ENCODE peak calls at places on chromosomes 2 and 18, in six cellular contexts. C, X, A, R, Y and G are unnamed samples.
A peak's percentile ranks its signal among the peaks of the same experiment; 100 is the strongest.

GRCh38 chr18:32383040-32383819 is 87.5 kb downstream of the GAREM1 start:
- DNase-seq in C (peak; percentile 90), R (no peak), A (peak; percentile 94), Y (peak; percentile 69), X (peak; percentile 93), G (peak; percentile 98)

GRCh38 chr2:238487134-238487533 is 60.4 kb downstream of the ASB1 start:
- DNase-seq in R (no peak), Y (no peak), X (no peak), C (no peak), A (no peak), G (no peak)

GRCh38 chr2:113799375-113799774 is 42.9 kb upstream of the SLC35F5 start:
- DNase-seq in R (peak; percentile 16), A (peak; percentile 24), Y (no peak), X (no peak), C (peak; percentile 49), G (no peak)

GRCh38 chr2:85441859-85442258 is 23.3 kb downstream of the SH2D6 start:
- DNase-seq in A (no peak), C (no peak), Y (no peak), R (no peak), X (no peak), G (no peak)

GRCh38 chr18:65415167-65415566 is 335.6 kb upstream of the CDH7 start:
- DNase-seq in C (no peak), X (no peak), A (no peak), R (no peak), Y (no peak), G (no peak)

GRCh38 chr18:36692331-36692730 is 136.5 kb downstream of the TPGS2 start:
- DNase-seq in A (peak; percentile 44), Y (no peak), R (no peak), C (peak; percentile 77), X (no peak), G (no peak)

GRCh38 chr18:70276416-70277145 is 12.3 kb upstream of the SOCS6 start:
- DNase-seq in C (no peak), Y (no peak), A (no peak), X (no peak), R (no peak), G (no peak)

GRCh38 chr2:36789181-36789804 is 92.8 kb downstream of the VIT start:
- DNase-seq in Y (no peak), C (no peak), X (no peak), R (peak; percentile 10), A (no peak), G (no peak)

GRCh38 chr2:106956416-106956815 is 70.4 kb upstream of the ST6GAL2 start:
- DNase-seq in X (peak; percentile 67), Y (no peak), R (no peak), C (no peak), A (no peak), G (no peak)

GRCh38 chr2:70248810-70249438 is 496 bp upstream of the TIA1 start:
- DNase-seq in Y (no peak), X (peak; percentile 38), R (no peak), A (no peak), C (no peak), G (peak; percentile 27)

GRCh38 chr2:241217320-241218031 is 29.0 kb downstream of the ANO7 start:
- DNase-seq in X (peak; percentile 81), R (peak; percentile 66), Y (no peak), C (peak; percentile 65), A (peak; percentile 75), G (peak; percentile 67)

GRCh38 chr2:207253946-207254345 is 88.2 kb upstream of the KLF7 start:
- DNase-seq in R (no peak), Y (no peak), X (peak; percentile 91), A (peak; percentile 67), C (peak; percentile 95), G (peak; percentile 98)

GRCh38 chr2:79857888-79858287 is 345.0 kb downstream of the CTNNA2 start:
- DNase-seq in C (no peak), A (no peak), Y (no peak), X (no peak), R (no peak), G (no peak)

GRCh38 chr2:230672836-230673235 is 39.8 kb upstream of the CAB39 start:
- DNase-seq in C (no peak), R (no peak), X (no peak), Y (no peak), A (no peak), G (no peak)

GRCh38 chr18:73296686-73297085 is 428.9 kb upstream of the NETO1 start:
- DNase-seq in A (no peak), R (no peak), Y (no peak), X (no peak), C (no peak), G (no peak)

GRCh38 chr2:64019083-64019974 is at the start of gene VPS54:
- DNase-seq in A (peak; percentile 78), R (peak; percentile 72), X (peak; percentile 69), Y (peak; percentile 33), C (peak; percentile 62), G (peak; percentile 69)

GRCh38 chr2:239225921-239226561 is 174.8 kb downstream of the HDAC4 start:
- DNase-seq in A (peak; percentile 69), Y (no peak), R (no peak), C (peak; percentile 94), X (peak; percentile 86), G (peak; percentile 71)

GRCh38 chr18:48868468-48869466 is 82.0 kb downstream of the SMAD7 start:
- DNase-seq in R (peak; percentile 86), C (no peak), A (no peak), Y (no peak), X (no peak), G (no peak)

GRCh38 chr2:80141007-80141726 is 163.4 kb downstream of the LRRTM1 start:
- DNase-seq in R (no peak), A (no peak), Y (no peak), C (no peak), X (no peak), G (no peak)

GRCh38 chr2:170340693-170341068 is 162.7 kb downstream of the MYO3B start:
- DNase-seq in A (no peak), R (peak; percentile 24), X (no peak), C (no peak), Y (no peak), G (no peak)

GRCh38 chr18:2981212-2981728 is 31.7 kb downstream of the LPIN2 start:
- DNase-seq in Y (no peak), X (peak; percentile 58), C (peak; percentile 75), R (peak; percentile 29), A (peak; percentile 96), G (peak; percentile 81)

GRCh38 chr2:152037711-152038110 is 61.1 kb downstream of the CACNB4 start:
- DNase-seq in C (peak; percentile 37), R (no peak), X (no peak), Y (no peak), A (peak; percentile 17), G (no peak)

GRCh38 chr2:119819846-119820245 is 60.1 kb downstream of the PTPN4 start:
- DNase-seq in X (no peak), C (no peak), Y (no peak), A (no peak), R (no peak), G (no peak)

GRCh38 chr2:145748927-145749326 is 1229.0 kb upstream of the ZEB2 start:
- DNase-seq in A (no peak), X (no peak), R (no peak), Y (no peak), C (no peak), G (no peak)

GRCh38 chr2:71548589-71549485 is 95.5 kb downstream of the DYSF start:
- DNase-seq in C (peak; percentile 55), R (peak; percentile 53), Y (peak; percentile 56), A (peak; percentile 51), X (peak; percentile 76), G (peak; percentile 68)

GRCh38 chr2:197307236-197307932 is 3.2 kb downstream of the ANKRD44 start:
- DNase-seq in A (no peak), R (peak; percentile 69), Y (no peak), X (no peak), C (no peak), G (no peak)

GRCh38 chr18:76420888-76421287 is 74.2 kb downstream of the ZNF516 start:
- DNase-seq in C (no peak), R (no peak), Y (no peak), X (no peak), A (no peak), G (no peak)

GRCh38 chr18:76419811-76420210 is 75.2 kb downstream of the ZNF516 start:
- DNase-seq in Y (no peak), X (no peak), R (no peak), C (no peak), A (no peak), G (no peak)

GRCh38 chr18:76414936-76415621 is 80.0 kb downstream of the ZNF516 start:
- DNase-seq in X (no peak), Y (no peak), A (no peak), C (no peak), R (no peak), G (no peak)

GRCh38 chr18:76412818-76413565 is 82.0 kb downstream of the ZNF516 start:
- DNase-seq in C (peak; percentile 68), Y (no peak), A (peak; percentile 53), R (no peak), X (peak; percentile 21), G (peak; percentile 12)

GRCh38 chr18:76416935-76417334 is 78.1 kb downstream of the ZNF516 start:
- DNase-seq in A (peak; percentile 89), Y (no peak), X (peak; percentile 76), R (no peak), C (peak; percentile 57), G (peak; percentile 59)
- H3K4me3 ChIP-seq in A (peak overlapping the region; percentile 18), Y (no peak overlapping the region), X (no peak overlapping the region), R (no peak overlapping the region), C (no peak overlapping the region), G (no peak overlapping the region)

GRCh38 chr18:35441857-35442595 is 55.7 kb downstream of the INO80C start:
- DNase-seq in C (no peak), R (peak; percentile 7), A (no peak), X (no peak), Y (no peak), G (no peak)
- TF ChIP-seq CTCF in C (no peak), R (no peak), A (no peak), X (no peak), Y (no peak), G (no peak)

DNA sequence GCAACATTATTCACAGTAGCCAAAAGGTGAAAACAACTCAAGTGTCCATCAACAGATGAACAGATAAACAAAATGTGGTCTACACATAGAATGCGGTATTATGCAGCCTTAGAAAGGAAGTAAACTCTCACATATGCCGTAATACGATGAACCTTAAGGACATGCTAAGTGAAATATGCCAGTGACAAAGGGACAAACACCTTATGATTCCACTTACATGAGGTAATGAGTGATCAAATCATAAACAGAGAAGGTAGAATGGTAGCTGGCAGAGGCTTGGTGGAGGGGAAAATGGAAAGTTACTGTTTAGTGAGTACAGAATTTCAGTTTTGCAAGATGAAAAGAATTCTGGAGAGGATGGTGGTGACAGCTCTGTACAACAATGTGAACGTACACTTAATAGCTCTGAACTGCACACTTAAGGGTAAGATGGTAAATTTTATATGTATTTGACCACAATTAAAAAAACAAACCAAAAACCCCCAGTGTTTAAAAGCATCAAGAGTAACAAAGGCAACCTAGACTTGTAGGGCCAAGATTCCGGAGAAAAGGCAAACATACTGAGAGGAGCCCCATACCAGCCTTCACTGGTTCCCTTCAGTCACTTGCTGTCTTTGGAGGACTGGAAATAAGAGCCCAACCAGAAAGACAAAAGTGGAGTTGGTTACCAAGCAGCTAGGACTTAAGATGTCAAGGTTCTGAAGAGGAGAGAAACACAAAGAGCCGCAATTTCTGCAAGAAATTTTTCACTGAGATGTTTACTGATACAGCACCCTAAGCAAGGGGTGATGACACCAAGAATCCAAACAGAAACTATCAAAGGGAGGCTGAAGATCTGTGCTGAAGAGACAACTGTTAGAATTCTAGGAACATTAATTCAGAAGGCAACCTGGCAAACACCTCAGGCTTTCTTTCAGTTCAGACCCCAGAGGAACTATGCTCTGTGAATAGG is 61.3 kb downstream of the CUL3 start:
- DNase-seq in R (peak; percentile 46), C (no peak), A (no peak), Y (no peak), X (no peak), G (no peak)
- H3K4me3 ChIP-seq in R (peak overlapping the region; percentile 51), C (no peak overlapping the region), A (no peak overlapping the region), Y (no peak overlapping the region), X (no peak overlapping the region), G (no peak overlapping the region)

GRCh38 chr2:135043345-135043744 is 3.9 kb downstream of the MAP3K19 start:
- DNase-seq in X (peak; percentile 5), R (peak; percentile 19), C (no peak), Y (no peak), A (no peak), G (peak; percentile 25)
- TF ChIP-seq CTCF in X (peak; percentile 50), R (peak; percentile 85), C (peak; percentile 44), Y (peak; percentile 69), A (peak; percentile 44), G (peak; percentile 56)